ENCODE peak calls at places on chromosome 9, in seven cellular contexts. F is right lobe of liver, C is lower lobe of right lung, R is adrenal gland, L is right atrium auricular region, B is PC-3, S is heart right ventricle. K is an unnamed sample. For H3K27me3 and H3K9me3, the result is how much of the 10 kb centered on the place peaks cover.

GRCh38 chr9:118326326-118326725 is 622.1 kb downstream of the TLR4 start:
- DNase-seq in F (no peak), C (no peak), R (no peak), L (no peak), B (no peak), S (no peak), K (no peak)

GRCh38 chr9:89495824-89496555 is 1.9 kb downstream of the SEMA4D start:
- DNase-seq in F (no peak), C (no peak), R (peak), L (no peak), B (no peak), S (no peak), K (no peak)

GRCh38 chr9:89923961-89924504 is 319.2 kb downstream of the GADD45G start:
- DNase-seq in F (peak), C (no peak), R (peak), L (peak), B (peak), S (no peak), K (peak)

GRCh38 chr9:73380411-73380810 is 228.7 kb downstream of the ANXA1 start:
- DNase-seq in F (no peak), C (no peak), R (no peak), L (no peak), B (no peak), S (no peak), K (no peak)

GRCh38 chr9:101738566-101739183 is at the start of gene GRIN3A:
- DNase-seq in F (peak), C (peak), R (no peak), L (no peak), B (no peak), S (peak), K (peak)

GRCh38 chr9:6771722-6772121 is 13.9 kb downstream of the KDM4C start:
- DNase-seq in F (no peak), C (no peak), R (no peak), L (no peak), B (no peak), S (no peak), K (no peak)

GRCh38 chr9:14103115-14103514 is 210.8 kb downstream of the NFIB start:
- DNase-seq in F (no peak), C (no peak), R (no peak), L (no peak), B (no peak), S (no peak), K (no peak)

GRCh38 chr9:122124528-122124927 is 31.4 kb upstream of the TTLL11 start:
- DNase-seq in F (no peak), C (no peak), R (no peak), L (no peak), B (no peak), S (no peak), K (no peak)

GRCh38 chr9:114811301-114811700 is 5.5 kb upstream of the TNFSF15 start:
- DNase-seq in F (no peak), C (no peak), R (no peak), L (no peak), B (peak), S (no peak), K (no peak)

GRCh38 chr9:14104501-14104900 is 209.4 kb downstream of the NFIB start:
- DNase-seq in F (no peak), C (no peak), R (no peak), L (no peak), B (no peak), S (no peak), K (no peak)

GRCh38 chr9:77981332-77981731 is 50.3 kb downstream of the GNAQ start:
- DNase-seq in F (no peak), C (no peak), R (peak), L (no peak), B (no peak), S (no peak), K (peak)

GRCh38 chr9:77800924-77801551 is 152.9 kb upstream of the GNA14 start:
- DNase-seq in F (no peak), C (no peak), R (no peak), L (no peak), B (no peak), S (no peak), K (no peak)

GRCh38 chr9:76333964-76334363 is 60.3 kb downstream of the RFK start:
- DNase-seq in F (no peak), C (no peak), R (no peak), L (no peak), B (no peak), S (no peak), K (no peak)

GRCh38 chr9:133979921-133980863 is 11.9 kb downstream of the VAV2 start:
- DNase-seq in F (peak), C (peak), R (peak), L (no peak), B (no peak), S (no peak), K (no peak)

GRCh38 chr9:13513262-13513661 is 233.8 kb upstream of the MPDZ start:
- DNase-seq in F (no peak), C (no peak), R (no peak), L (no peak), B (no peak), S (peak), K (no peak)

GRCh38 chr9:110886832-110887231 is 151.4 kb downstream of the LPAR1 start:
- DNase-seq in F (no peak), C (no peak), R (no peak), L (no peak), B (no peak), S (no peak), K (no peak)

GRCh38 chr9:108911820-108912219 is 22.1 kb downstream of the ELP1 start:
- DNase-seq in F (no peak), C (no peak), R (no peak), L (no peak), B (no peak), S (no peak), K (no peak)

GRCh38 chr9:19378154-19378553 is 1.9 kb downstream of the RPS6 start:
- DNase-seq in F (no peak), C (no peak), R (no peak), L (no peak), B (no peak), S (no peak), K (no peak)
- H3K4me3 ChIP-seq in F (peak), C (peak), R (no peak), L (no peak), B (peak), S (no peak), K (peak)

GRCh38 chr9:124501771-124502320 is 5.4 kb downstream of the NR5A1 start:
- DNase-seq in F (no peak), C (no peak), R (no peak), L (no peak), B (no peak), S (no peak), K (no peak)
- H3K27me3 ChIP-seq in F (under half), C (half or more), R (under half), L (under half), B (under half), S (under half), K (under half)

DNA sequence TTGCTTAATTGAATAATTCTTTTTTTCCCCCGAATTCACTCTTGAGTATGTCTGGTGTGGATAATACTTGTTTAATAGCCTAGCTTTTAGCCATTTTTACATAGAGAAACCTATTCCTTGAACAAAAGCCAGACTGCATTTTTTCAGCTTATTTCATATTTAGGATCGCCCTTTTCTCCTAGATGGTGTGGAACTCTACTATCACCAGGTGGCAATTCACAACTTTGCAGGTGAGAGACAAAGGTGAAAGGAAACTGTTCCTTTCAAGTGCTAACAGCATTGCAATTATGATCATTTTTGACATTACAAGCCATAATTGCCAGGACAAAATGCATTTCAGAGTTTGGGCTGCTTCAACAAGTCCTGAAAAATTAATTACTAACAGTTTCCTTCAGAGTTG is 57.4 kb upstream of the SH3GL2 start:
- DNase-seq in F (no peak), C (no peak), R (no peak), L (no peak), B (no peak), S (no peak), K (no peak)
- H3K9me3 ChIP-seq in F (under half), C (under half), R (under half), L (under half), B (under half), S (under half), K (under half)

DNA sequence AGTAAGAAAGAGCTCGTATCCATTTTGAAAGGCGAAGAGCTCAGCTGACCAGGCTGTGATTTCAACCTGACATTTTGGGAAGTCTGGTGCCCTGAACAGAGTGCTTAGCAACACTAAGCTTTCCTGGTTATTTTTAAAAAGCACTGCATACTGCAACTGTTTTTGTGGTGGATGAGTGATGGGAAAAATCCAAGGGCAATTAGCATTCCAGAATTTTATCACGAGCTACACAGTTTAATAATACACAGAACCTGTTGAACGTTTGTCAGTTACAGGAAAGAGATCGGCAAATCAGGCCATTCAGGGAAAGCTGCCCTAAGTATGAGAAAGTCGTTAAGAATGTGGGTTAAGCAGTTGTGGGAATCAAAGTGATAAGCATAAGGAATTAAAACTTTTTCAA is 25.9 kb downstream of the PUM3 start:
- DNase-seq in F (no peak), C (no peak), R (no peak), L (no peak), B (no peak), S (peak), K (no peak)
- H3K4me3 ChIP-seq in F (no peak), C (no peak), R (no peak), L (no peak), B (no peak), S (no peak), K (no peak)

GRCh38 chr9:132157347-132158116 is 4.3 kb upstream of the NTNG2 start:
- DNase-seq in F (no peak), C (no peak), R (no peak), L (no peak), B (no peak), S (no peak), K (no peak)
- H3K27me3 ChIP-seq in F (under half), C (under half), R (under half), L (under half), B (under half), S (under half), K (under half)

GRCh38 chr9:68417762-68418161 is 61.4 kb downstream of the PGM5 start:
- DNase-seq in F (no peak), C (no peak), R (no peak), L (no peak), B (no peak), S (no peak), K (no peak)
- H3K9me3 ChIP-seq in F (under half), C (under half), R (under half), L (under half), B (under half), S (under half), K (under half)

GRCh38 chr9:33159760-33160127 is 7.4 kb downstream of the B4GALT1 start:
- DNase-seq in F (peak), C (peak), R (peak), L (peak), B (peak), S (peak), K (peak)

GRCh38 chr9:33161011-33161588 is 6.0 kb downstream of the B4GALT1 start:
- DNase-seq in F (peak), C (peak), R (peak), L (peak), B (peak), S (peak), K (peak)

GRCh38 chr9:33162721-33163311 is 4.3 kb downstream of the B4GALT1 start:
- DNase-seq in F (no peak), C (peak), R (no peak), L (peak), B (peak), S (no peak), K (no peak)

GRCh38 chr9:33163433-33164137 is 3.6 kb downstream of the B4GALT1 start:
- DNase-seq in F (no peak), C (no peak), R (no peak), L (peak), B (no peak), S (no peak), K (no peak)

DNA sequence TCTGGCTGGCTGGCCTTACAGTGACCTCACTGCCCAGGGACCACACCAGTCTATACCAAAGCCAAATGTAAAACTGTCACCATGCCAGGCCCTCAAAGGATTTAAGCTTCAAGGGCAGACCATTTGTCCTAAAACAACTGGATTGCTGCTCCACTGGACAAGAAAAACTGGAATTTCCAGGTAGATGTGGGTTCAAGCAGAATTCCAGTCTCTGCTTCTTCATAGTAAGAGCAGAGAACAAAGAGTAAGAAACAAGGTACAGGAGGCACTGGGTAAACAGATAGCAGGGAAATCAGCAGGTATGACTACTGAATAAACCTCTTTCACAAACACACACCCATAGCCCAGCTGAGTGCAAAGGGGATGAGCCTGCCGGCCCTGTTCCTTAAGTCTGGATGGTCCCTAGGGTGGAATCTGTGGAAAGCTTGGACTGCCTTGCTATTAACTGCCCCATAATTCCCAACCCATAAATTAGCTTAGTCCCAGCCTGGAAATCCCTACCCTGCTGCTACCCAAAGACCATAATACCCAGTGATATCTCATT is 5.5 kb downstream of the B4GALT1 start:
- DNase-seq in F (no peak), C (no peak), R (no peak), L (peak), B (peak), S (no peak), K (peak)
- H3K4me3 ChIP-seq in F (peak), C (peak), R (no peak), L (no peak), B (peak), S (no peak), K (peak)

K was measured in MG63.